ENCODE peak calls at places on chromosomes 4 and X, in ten cellular contexts. D, X, W, F, Q, E, S, B, P and R are unnamed samples.

GRCh38 chrX:156003486-156004185 is 6.1 kb downstream of the IL9R start:
- DNase-seq in D (no peak), X (no peak), W (no peak), F (no peak), Q (no peak), E (no peak), S (no peak), B (no peak), P (no peak), R (no peak)

GRCh38 chr4:7924570-7924969 is 15.1 kb downstream of the AFAP1 start:
- DNase-seq in D (no peak), X (no peak), W (no peak), F (no peak), Q (no peak), E (no peak), S (no peak), B (no peak), P (no peak), R (no peak)

GRCh38 chr4:186760576-186760975 is 36.9 kb upstream of the FAT1 start:
- DNase-seq in D (no peak), X (no peak), W (no peak), F (no peak), Q (no peak), E (no peak), S (no peak), B (no peak), P (no peak), R (no peak)

GRCh38 chrX:107711521-107712041 is 64.0 kb downstream of the TSC22D3 start:
- DNase-seq in D (no peak), X (no peak), W (peak; percentile 50), F (no peak), Q (no peak), E (no peak), S (no peak), B (no peak), P (no peak), R (peak; percentile 21)

GRCh38 chr4:19945979-19946380 is 305.7 kb upstream of the SLIT2 start:
- DNase-seq in D (no peak), X (no peak), W (no peak), F (no peak), Q (peak; percentile 32), E (peak; percentile 84), S (no peak), B (no peak), P (no peak), R (no peak)

GRCh38 chr4:24753519-24753918 is 41.9 kb upstream of the SOD3 start:
- DNase-seq in D (no peak), X (no peak), W (no peak), F (no peak), Q (no peak), E (no peak), S (no peak), B (peak; percentile 38), P (no peak), R (no peak)

GRCh38 chrX:49840679-49841078 is 11.6 kb downstream of the PAGE4 start:
- DNase-seq in D (peak; percentile 87), X (peak; percentile 83), W (no peak), F (peak; percentile 78), Q (peak; percentile 57), E (peak; percentile 46), S (peak; percentile 74), B (peak; percentile 19), P (peak; percentile 44), R (peak; percentile 30)

GRCh38 chr4:61915501-61915900 is 715.4 kb downstream of the ADGRL3 start:
- DNase-seq in D (no peak), X (no peak), W (no peak), F (no peak), Q (no peak), E (no peak), S (no peak), B (no peak), P (no peak), R (no peak)

GRCh38 chr4:98516441-98517323 is 141.7 kb downstream of the TSPAN5 start:
- DNase-seq in D (no peak), X (no peak), W (no peak), F (no peak), Q (no peak), E (no peak), S (no peak), B (no peak), P (peak; percentile 69), R (no peak)

GRCh38 chr4:98512918-98513317 is 145.5 kb downstream of the TSPAN5 start:
- DNase-seq in D (no peak), X (no peak), W (no peak), F (no peak), Q (no peak), E (no peak), S (no peak), B (no peak), P (no peak), R (no peak)

GRCh38 chr4:98517444-98518021 is 140.9 kb downstream of the TSPAN5 start:
- DNase-seq in D (no peak), X (peak; percentile 46), W (no peak), F (no peak), Q (no peak), E (no peak), S (no peak), B (no peak), P (no peak), R (peak; percentile 35)

GRCh38 chr4:98516042-98516440 is 142.4 kb downstream of the TSPAN5 start:
- DNase-seq in D (no peak), X (peak; percentile 35), W (no peak), F (no peak), Q (peak; percentile 31), E (peak; percentile 64), S (no peak), B (peak; percentile 26), P (no peak), R (no peak)

GRCh38 chr4:98514930-98515809 is 143.2 kb downstream of the TSPAN5 start:
- DNase-seq in D (no peak), X (no peak), W (no peak), F (no peak), Q (no peak), E (no peak), S (no peak), B (no peak), P (no peak), R (no peak)
- H3K4me1 ChIP-seq in D (no peaks in the 10 kb centered on the region), X (peaks cover 10% of the 10 kb centered on the region), W (no peaks in the 10 kb centered on the region), F (peaks cover 31% of the 10 kb centered on the region), Q (peaks cover 47% of the 10 kb centered on the region), E (peaks cover 36% of the 10 kb centered on the region), S (peaks cover 6% of the 10 kb centered on the region), B (peaks cover 41% of the 10 kb centered on the region), P (peaks cover 28% of the 10 kb centered on the region), R (no peaks in the 10 kb centered on the region)

GRCh38 chr4:85722806-85723205 is 247.9 kb downstream of the ARHGAP24 start:
- DNase-seq in D (no peak), X (no peak), W (no peak), F (no peak), Q (no peak), E (no peak), S (no peak), B (no peak), P (no peak), R (no peak)

GRCh38 chr4:85722401-85722800 is 247.5 kb downstream of the ARHGAP24 start:
- DNase-seq in D (no peak), X (no peak), W (no peak), F (no peak), Q (no peak), E (no peak), S (no peak), B (no peak), P (no peak), R (no peak)

GRCh38 chr4:85726555-85726954 is 251.6 kb downstream of the ARHGAP24 start:
- DNase-seq in D (no peak), X (no peak), W (no peak), F (no peak), Q (no peak), E (no peak), S (no peak), B (no peak), P (no peak), R (no peak)

GRCh38 chr4:85725727-85726170 is 250.8 kb downstream of the ARHGAP24 start:
- DNase-seq in D (peak; percentile 90), X (no peak), W (peak; percentile 55), F (peak; percentile 78), Q (no peak), E (peak; percentile 30), S (peak; percentile 79), B (no peak), P (peak; percentile 21), R (no peak)

DNA sequence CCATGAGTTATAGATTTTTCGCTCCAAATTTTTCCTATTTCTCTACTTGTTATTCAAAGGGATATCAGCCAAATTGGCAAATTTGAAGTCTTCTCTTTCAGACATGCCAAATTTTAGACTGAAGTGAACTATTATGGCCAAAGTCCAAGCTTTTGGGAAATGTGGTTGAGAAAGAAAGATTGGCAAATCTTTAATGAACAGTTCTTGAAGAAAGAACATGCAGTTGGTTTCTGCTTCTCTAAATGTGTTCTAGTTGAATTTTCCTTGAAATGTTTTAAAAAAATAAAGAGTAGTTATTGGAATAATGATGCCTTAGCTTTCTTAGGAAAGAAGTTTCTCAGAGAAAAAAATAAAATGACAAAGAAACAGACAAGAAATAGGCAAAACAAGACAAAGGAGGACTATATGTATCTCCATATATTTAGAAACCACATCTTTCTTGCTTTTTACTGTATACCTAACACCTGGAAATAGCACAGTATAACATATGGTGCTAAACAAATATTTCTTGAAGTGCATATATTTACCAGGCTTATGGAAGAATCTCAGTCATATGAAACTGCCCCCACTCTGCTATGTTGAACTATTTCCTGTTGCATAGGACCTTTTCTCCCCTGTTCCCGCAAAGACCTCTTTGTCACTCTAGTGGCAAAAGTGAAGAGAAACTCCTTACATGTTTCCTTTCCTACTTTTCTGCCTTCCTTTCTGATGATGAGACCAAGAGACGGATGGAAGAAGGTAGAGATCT is 250.0 kb downstream of the ARHGAP24 start:
- DNase-seq in D (no peak), X (no peak), W (no peak), F (no peak), Q (no peak), E (no peak), S (no peak), B (no peak), P (no peak), R (no peak)
- H3K27ac ChIP-seq in D (peak overlapping the region; percentile 57), X (no peak overlapping the region), W (peak overlapping the region; percentile 81), F (peak overlapping the region; percentile 62), Q (no peak overlapping the region), E (no peak overlapping the region), S (peak overlapping the region; percentile 61), B (peak overlapping the region; percentile 39), P (no peak overlapping the region), R (peak overlapping the region; percentile 9)

GRCh38 chrX:132483951-132484350 is 4.9 kb downstream of the MBNL3 start:
- DNase-seq in D (peak; percentile 56), X (no peak), W (no peak), F (no peak), Q (no peak), E (no peak), S (no peak), B (no peak), P (no peak), R (no peak)

GRCh38 chrX:132482632-132483031 is 6.2 kb downstream of the MBNL3 start:
- DNase-seq in D (no peak), X (peak; percentile 83), W (no peak), F (no peak), Q (no peak), E (no peak), S (no peak), B (no peak), P (no peak), R (no peak)

GRCh38 chrX:132483523-132483922 is 5.3 kb downstream of the MBNL3 start:
- DNase-seq in D (no peak), X (peak; percentile 81), W (no peak), F (no peak), Q (no peak), E (no peak), S (no peak), B (no peak), P (no peak), R (no peak)

GRCh38 chrX:132481449-132481848 is 7.4 kb downstream of the MBNL3 start:
- DNase-seq in D (no peak), X (no peak), W (no peak), F (no peak), Q (no peak), E (no peak), S (no peak), B (no peak), P (no peak), R (no peak)

DNA sequence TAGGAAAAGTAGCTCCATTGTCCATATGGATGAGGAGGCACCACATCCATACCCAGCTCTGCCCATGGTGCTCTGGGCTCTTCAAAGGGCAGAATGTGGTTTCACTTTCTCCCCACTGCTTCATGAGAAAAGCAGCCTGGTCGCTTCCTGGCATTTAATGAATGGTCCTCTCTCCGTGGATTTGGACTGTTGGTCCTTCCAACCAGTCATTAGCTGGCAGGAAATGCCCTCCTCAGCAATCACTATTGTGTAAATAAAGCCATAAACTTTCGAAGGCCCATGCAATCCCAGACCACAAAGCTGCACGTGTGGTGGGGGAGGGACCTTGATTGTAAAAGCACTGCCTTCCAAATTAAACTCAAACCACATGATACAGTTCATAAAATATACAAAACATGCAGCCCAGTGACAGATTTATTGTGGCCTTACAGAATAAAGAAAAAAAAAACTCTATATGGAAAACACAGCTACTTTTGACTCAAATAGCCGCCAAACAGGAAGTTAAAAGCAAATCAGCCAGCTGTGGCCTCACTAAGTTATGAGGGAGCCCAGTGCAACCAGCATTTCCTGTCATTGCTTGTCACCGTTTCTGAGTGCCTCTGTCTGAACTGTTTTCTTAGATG is 8.1 kb downstream of the MBNL3 start:
- DNase-seq in D (peak; percentile 34), X (peak; percentile 82), W (peak; percentile 80), F (peak; percentile 49), Q (no peak), E (peak; percentile 80), S (peak; percentile 27), B (no peak), P (no peak), R (peak; percentile 51)
- TF ChIP-seq POLR2A in D (peak; percentile 16), X (no peak), W (no peak), F (no peak), Q (no peak), E (no peak), S (no peak), B (no peak), P (no peak), R (no peak)

DNA sequence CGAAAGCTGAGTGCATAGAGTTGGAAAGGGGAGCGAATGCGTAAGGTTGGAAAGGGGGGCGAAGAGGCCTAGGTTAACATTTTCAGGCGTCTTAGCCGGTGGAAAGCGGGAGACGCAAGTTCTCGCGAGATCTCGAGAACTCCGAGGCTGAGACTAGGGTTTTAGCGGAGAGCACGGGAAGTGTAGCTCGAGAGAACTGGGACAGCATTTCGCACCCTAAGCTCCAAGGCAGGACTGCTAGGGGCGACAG is 293 bp upstream of the DDX3X start:
- DNase-seq in D (peak; percentile 84), X (peak; percentile 75), W (no peak), F (no peak), Q (peak; percentile 81), E (no peak), S (no peak), B (peak; percentile 64), P (peak; percentile 89), R (peak; percentile 89)
- H3K4me1 ChIP-seq in D (peaks cover 13% of the 10 kb centered on the region), X (peaks cover 32% of the 10 kb centered on the region), W (no peaks in the 10 kb centered on the region), F (peaks cover 55% of the 10 kb centered on the region), Q (peaks cover 10% of the 10 kb centered on the region), E (peaks cover 13% of the 10 kb centered on the region), S (peaks cover 38% of the 10 kb centered on the region), B (peaks cover 20% of the 10 kb centered on the region), P (no peaks in the 10 kb centered on the region), R (no peaks in the 10 kb centered on the region)